ENCODE peak calls at places on chromosomes 6 and 20, in six cellular contexts. Y is dorsolateral prefrontal cortex, E is nephron progenitor cell, I is fibroblast of pulmonary artery, F is dermis microvascular lymphatic vessel endothelial cell, G is HL-60. D is an unnamed sample.

GRCh38 chr6:145086197-145086596 is 649.1 kb downstream of the EPM2A start:
- DNase-seq in Y (no peak), E (no peak), I (peak; percentile 64), F (no peak), G (peak; percentile 22), D (peak; percentile 21)

GRCh38 chr6:162450358-162450757 is 277.2 kb downstream of the PRKN start:
- DNase-seq in Y (no peak), E (no peak), I (no peak), F (no peak), G (no peak), D (no peak)

GRCh38 chr20:51985013-51985415 is 182.7 kb upstream of the SALL4 start:
- DNase-seq in Y (no peak), E (no peak), I (peak; percentile 98), F (peak; percentile 97), G (no peak), D (peak; percentile 87)

GRCh38 chr6:35185302-35185681 is 28.5 kb upstream of the SCUBE3 start:
- DNase-seq in Y (no peak), E (no peak), I (peak; percentile 73), F (no peak), G (no peak), D (no peak)

GRCh38 chr6:100657678-100658330 is 193.1 kb upstream of the SIM1 start:
- DNase-seq in Y (no peak), E (no peak), I (peak; percentile 50), F (peak; percentile 17), G (no peak), D (no peak)

GRCh38 chr6:38174806-38175495 is 355.4 kb downstream of the ZFAND3 start:
- DNase-seq in Y (no peak), E (no peak), I (no peak), F (no peak), G (no peak), D (no peak)

GRCh38 chr6:34243901-34244884 is 4.6 kb downstream of the SMIM29 start:
- DNase-seq in Y (peak; percentile 80), E (no peak), I (peak; percentile 88), F (peak; percentile 53), G (no peak), D (peak; percentile 91)

GRCh38 chr20:47351643-47352331 is 4.7 kb downstream of the ZMYND8 start:
- DNase-seq in Y (peak; percentile 58), E (no peak), I (peak; percentile 29), F (no peak), G (no peak), D (peak; percentile 27)

GRCh38 chr20:49541733-49542513 is 26.0 kb downstream of the PTGIS start:
- DNase-seq in Y (peak; percentile 65), E (peak; percentile 71), I (peak; percentile 83), F (peak; percentile 38), G (peak; percentile 46), D (peak; percentile 38)

GRCh38 chr6:168826078-168826390 is 385.1 kb downstream of the SMOC2 start:
- DNase-seq in Y (no peak), E (no peak), I (no peak), F (no peak), G (no peak), D (no peak)

GRCh38 chr6:140790109-140790508 is 1342.6 kb upstream of the GJE1 start:
- DNase-seq in Y (no peak), E (no peak), I (no peak), F (no peak), G (no peak), D (no peak)

GRCh38 chr6:79313254-79313653 is 78.8 kb upstream of the HMGN3 start:
- DNase-seq in Y (no peak), E (no peak), I (no peak), F (no peak), G (no peak), D (peak; percentile 95)

GRCh38 chr6:14549319-14549770 is 431.8 kb downstream of the CD83 start:
- DNase-seq in Y (peak; percentile 60), E (no peak), I (no peak), F (no peak), G (no peak), D (no peak)

GRCh38 chr6:5096482-5096881 is 11.3 kb downstream of the PPP1R3G start:
- DNase-seq in Y (no peak), E (no peak), I (no peak), F (no peak), G (no peak), D (no peak)

GRCh38 chr20:36541227-36542018 is at the start of gene MYL9:
- DNase-seq in Y (no peak), E (peak; percentile 89), I (peak; percentile 77), F (no peak), G (no peak), D (no peak)

GRCh38 chr6:99349620-99350141 is at the start of gene FAXC:
- DNase-seq in Y (no peak), E (peak; percentile 63), I (peak; percentile 13), F (no peak), G (no peak), D (peak; percentile 69)

GRCh38 chr6:94683409-94683808 is 893.9 kb upstream of the MANEA start:
- DNase-seq in Y (no peak), E (no peak), I (no peak), F (no peak), G (no peak), D (peak; percentile 68)

GRCh38 chr6:170444056-170444505 is 109.0 kb downstream of the PSMB1 start:
- DNase-seq in Y (no peak), E (no peak), I (no peak), F (no peak), G (no peak), D (no peak)

GRCh38 chr6:1310628-1311399 is 1.1 kb upstream of the FOXQ1 start:
- DNase-seq in Y (peak; percentile 21), E (peak; percentile 56), I (no peak), F (no peak), G (no peak), D (peak; percentile 62)

GRCh38 chr6:170250451-170250850 is 40.4 kb downstream of the DLL1 start:
- DNase-seq in Y (no peak), E (no peak), I (no peak), F (no peak), G (no peak), D (no peak)

GRCh38 chr6:133242761-133243590 is 1.8 kb downstream of the EYA4 start:
- DNase-seq in Y (no peak), E (peak; percentile 43), I (no peak), F (no peak), G (no peak), D (no peak)

GRCh38 chr6:134480593-134480992 is 162.7 kb upstream of the SGK1 start:
- DNase-seq in Y (no peak), E (no peak), I (peak; percentile 59), F (peak; percentile 11), G (no peak), D (peak; percentile 26)

GRCh38 chr6:90296346-90297123 is at the start of gene BACH2:
- DNase-seq in Y (peak; percentile 95), E (peak; percentile 93), I (peak; percentile 85), F (no peak), G (no peak), D (peak; percentile 90)

GRCh38 chr20:38204936-38205435 is 39.9 kb upstream of the TGM2 start:
- DNase-seq in Y (no peak), E (no peak), I (no peak), F (no peak), G (no peak), D (no peak)

GRCh38 chr6:147950623-147950987 is 392.0 kb upstream of the SASH1 start:
- DNase-seq in Y (no peak), E (no peak), I (peak; percentile 75), F (no peak), G (no peak), D (peak; percentile 47)

GRCh38 chr20:32007787-32008616 is 2.2 kb upstream of the CCM2L start:
- DNase-seq in Y (no peak), E (no peak), I (peak; percentile 49), F (peak; percentile 79), G (no peak), D (no peak)

D was measured in mammary epithelial cell.